ENCODE peak calls at places on chromosomes 5 and 9, in six cellular contexts. N is tibial artery, L is GM20000, I is transverse colon, G is DND-41, T is fibroblast of the aortic adventitia. Y is an unnamed sample.

GRCh38 chr5:100900142-100900795 is 2.8 kb downstream of the ST8SIA4 start:
- DNase-seq in N (peak), G (peak), T (peak), L (peak), I (peak), Y (peak)

GRCh38 chr9:111897831-111898144 is 1.2 kb downstream of the UGCG start:
- DNase-seq in T (peak), G (no peak), N (no peak), L (peak), I (peak), Y (no peak)

GRCh38 chr9:114163517-114163924 is 8.2 kb downstream of the COL27A1 start:
- DNase-seq in T (peak), L (no peak), I (no peak), N (peak), G (no peak), Y (no peak)

GRCh38 chr9:112378441-112379176 is 1.3 kb upstream of the HSDL2 start:
- DNase-seq in G (peak), I (peak), N (no peak), T (no peak), L (no peak), Y (peak)

GRCh38 chr5:75366787-75367186 is 29.8 kb downstream of the HMGCR start:
- DNase-seq in T (no peak), N (no peak), I (no peak), G (no peak), L (peak), Y (no peak)

GRCh38 chr5:34957857-34958690 is 28.7 kb downstream of the DNAJC21 start:
- DNase-seq in L (peak), N (no peak), I (no peak), G (peak), T (peak), Y (peak)

GRCh38 chr5:116944171-116944570 is 369.5 kb upstream of the SEMA6A start:
- DNase-seq in T (no peak), N (no peak), I (peak), L (no peak), G (no peak), Y (no peak)

GRCh38 chr5:44506561-44506960 is 117.3 kb upstream of the FGF10 start:
- DNase-seq in I (no peak), L (no peak), T (no peak), G (no peak), N (no peak), Y (no peak)

GRCh38 chr9:99222416-99223280 is 566 bp downstream of the SEC61B start:
- DNase-seq in I (no peak), G (no peak), N (no peak), T (peak), L (no peak), Y (no peak)

GRCh38 chr5:68032240-68032762 is 183.3 kb upstream of the PIK3R1 start:
- DNase-seq in G (no peak), N (peak), I (no peak), L (no peak), T (no peak), Y (no peak)

GRCh38 chr9:36864491-36865410 is 169.3 kb downstream of the PAX5 start:
- DNase-seq in N (no peak), I (no peak), G (no peak), L (no peak), T (no peak), Y (no peak)

GRCh38 chr9:1460143-1460769 is 410.1 kb downstream of the DMRT2 start:
- DNase-seq in N (no peak), L (peak), G (no peak), I (peak), T (no peak), Y (peak)

GRCh38 chr5:180873628-180874520 is 12.8 kb upstream of the ZFP62 start:
- DNase-seq in G (no peak), T (peak), L (no peak), I (peak), N (peak), Y (peak)

GRCh38 chr9:128713411-128713780 is 10.5 kb downstream of the ZDHHC12 start:
- DNase-seq in T (no peak), N (no peak), I (no peak), L (no peak), G (no peak), Y (no peak)

GRCh38 chr5:82396871-82397514 is 118.8 kb upstream of the RPS23 start:
- DNase-seq in L (no peak), I (peak), T (peak), G (no peak), N (peak), Y (no peak)

GRCh38 chr5:143263272-143263810 is 140.1 kb downstream of the NR3C1 start:
- DNase-seq in T (peak), N (no peak), I (no peak), L (no peak), G (no peak), Y (no peak)

GRCh38 chr9:91949946-91950664 is at the start of gene ROR2:
- DNase-seq in T (peak), L (peak), G (no peak), N (no peak), I (peak), Y (peak)

GRCh38 chr5:176768174-176768970 is 42.0 kb upstream of the UNC5A start:
- DNase-seq in I (no peak), N (no peak), L (no peak), T (no peak), G (no peak), Y (no peak)

GRCh38 chr5:350355-350754 is 28.8 kb downstream of the AHRR start:
- DNase-seq in N (no peak), T (no peak), L (peak), I (no peak), G (no peak), Y (no peak)

GRCh38 chr5:114206640-114207039 is 155.2 kb upstream of the KCNN2 start:
- DNase-seq in N (no peak), L (no peak), G (no peak), T (no peak), I (no peak), Y (no peak)

GRCh38 chr9:85713897-85714296 is 27.9 kb downstream of the AGTPBP1 start:
- DNase-seq in L (no peak), N (no peak), G (no peak), I (no peak), T (peak), Y (no peak)

GRCh38 chr5:119343766-119344165 is 12.1 kb upstream of the TNFAIP8 start:
- DNase-seq in I (no peak), N (no peak), T (no peak), L (no peak), G (no peak), Y (peak)

GRCh38 chr9:70079364-70080103 is 35.9 kb downstream of the MAMDC2 start:
- DNase-seq in G (no peak), N (no peak), I (no peak), T (peak), L (no peak), Y (no peak)

GRCh38 chr9:2623046-2623865 is 1.7 kb downstream of the VLDLR start:
- DNase-seq in T (peak), G (peak), L (no peak), I (peak), N (peak), Y (peak)

GRCh38 chr9:115556432-115556831 is 438.5 kb upstream of the TNC start:
- DNase-seq in N (no peak), T (no peak), I (no peak), G (no peak), L (no peak), Y (no peak)

GRCh38 chr5:133754575-133755169 is 142.3 kb upstream of the FSTL4 start:
- DNase-seq in G (peak), N (no peak), T (peak), L (peak), I (peak), Y (peak)

GRCh38 chr5:2276101-2276500 is 393.4 kb upstream of the IRX4 start:
- DNase-seq in G (no peak), T (no peak), L (no peak), N (no peak), I (no peak), Y (no peak)

GRCh38 chr5:36751881-36752280 is 124.7 kb upstream of the NIPBL start:
- DNase-seq in N (no peak), G (no peak), T (no peak), L (no peak), I (no peak), Y (no peak)

GRCh38 chr5:150410524-150411244 is 2.0 kb downstream of the CD74 start:
- DNase-seq in L (no peak), I (peak), N (peak), G (peak), T (peak), Y (peak)

GRCh38 chr9:6692891-6693361 is 47.4 kb upstream of the GLDC start:
- DNase-seq in I (no peak), L (no peak), N (no peak), G (no peak), T (no peak), Y (no peak)

GRCh38 chr5:39452846-39453245 is 28.1 kb upstream of the DAB2 start:
- DNase-seq in I (no peak), G (no peak), N (no peak), T (no peak), L (no peak), Y (no peak)

DNA sequence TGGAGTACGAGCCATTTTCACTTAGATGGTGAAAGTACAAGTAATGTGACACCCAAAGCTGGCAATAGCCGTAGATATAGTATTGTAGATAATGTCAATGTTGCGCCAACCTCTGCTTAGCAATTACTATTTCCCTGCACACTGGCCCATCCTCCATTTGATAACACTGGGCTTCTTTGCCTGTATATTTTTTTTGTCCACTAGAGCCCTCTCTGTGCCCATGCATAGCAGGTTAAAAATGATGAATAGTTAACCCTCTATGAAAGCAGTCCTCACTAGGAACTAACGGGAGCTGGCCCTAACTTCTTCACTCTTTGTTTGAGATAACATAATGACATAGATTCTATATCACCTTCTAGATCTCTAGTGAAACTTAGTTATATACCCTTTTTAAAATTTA is 416.8 kb downstream of the TUSC1 start:
- DNase-seq in I (no peak), T (no peak), G (no peak), L (no peak), N (no peak), Y (no peak)
- TF ChIP-seq CTCF in I (no peak), T (no peak), G (no peak), L (no peak), N (no peak), Y (no peak)

GRCh38 chr5:169149317-169149716 is 151.6 kb downstream of the SLIT3 start:
- DNase-seq in G (no peak), N (no peak), L (no peak), I (no peak), T (no peak), Y (no peak)
- TF ChIP-seq CTCF in G (peak), N (peak), L (no peak), I (no peak), T (no peak), Y (no peak)

GRCh38 chr9:93859431-93860215 is 95.5 kb downstream of the BARX1 start:
- DNase-seq in I (no peak), G (no peak), N (no peak), T (no peak), L (no peak), Y (no peak)
- TF ChIP-seq CTCF in I (no peak), G (peak), N (no peak), T (no peak), L (no peak), Y (no peak)

GRCh38 chr9:120507936-120508510 is 71.9 kb downstream of the CDK5RAP2 start:
- DNase-seq in G (no peak), I (no peak), T (no peak), L (no peak), N (no peak), Y (no peak)

GRCh38 chr9:120500733-120501132 is 79.2 kb downstream of the CDK5RAP2 start:
- DNase-seq in T (no peak), L (no peak), N (no peak), G (no peak), I (no peak), Y (no peak)

GRCh38 chr9:120510816-120511215 is 69.2 kb downstream of the CDK5RAP2 start:
- DNase-seq in L (no peak), I (no peak), N (no peak), T (no peak), G (no peak), Y (no peak)

GRCh38 chr9:120505186-120505585 is 74.8 kb downstream of the CDK5RAP2 start:
- DNase-seq in N (no peak), G (no peak), L (no peak), I (no peak), T (peak), Y (no peak)
- TF ChIP-seq CTCF in N (no peak), G (no peak), L (no peak), I (no peak), T (peak), Y (no peak)

GRCh38 chr5:31335456-31335855 is 142.0 kb downstream of the CDH6 start:
- DNase-seq in I (no peak), L (no peak), T (no peak), G (no peak), N (no peak), Y (no peak)
- TF ChIP-seq CTCF in I (no peak), L (no peak), T (no peak), G (no peak), N (no peak), Y (no peak)

GRCh38 chr5:135833521-135833920 is 942 bp upstream of the SLC25A48 start:
- DNase-seq in G (no peak), N (no peak), T (no peak), L (no peak), I (no peak), Y (no peak)

GRCh38 chr5:135835766-135836165 is 1.3 kb downstream of the SLC25A48 start:
- DNase-seq in N (no peak), I (no peak), L (no peak), G (no peak), T (no peak), Y (no peak)

GRCh38 chr5:135832941-135833340 is 1.5 kb upstream of the SLC25A48 start:
- DNase-seq in T (no peak), G (no peak), N (no peak), I (no peak), L (no peak), Y (no peak)

GRCh38 chr5:135834639-135835529 is at the start of gene SLC25A48:
- DNase-seq in N (no peak), G (no peak), L (no peak), I (peak), T (no peak), Y (peak)

GRCh38 chr5:135833961-135834638 is 363 bp upstream of the SLC25A48 start:
- DNase-seq in N (no peak), I (no peak), L (peak), T (peak), G (no peak), Y (no peak)
- TF ChIP-seq CTCF in N (peak), I (peak), L (peak), T (peak), G (no peak), Y (no peak)

Y was measured in activated CD8-positive, alpha-beta T cell treated with anti-CD3 and anti-CD28 coated beads for 36 hours.